ENCODE peak calls at places on chromosomes 4 and X, in four cellular contexts. D is cardiac fibroblast, X is fibroblast of lung, W is choroid plexus epithelial cell. I is an unnamed sample.

GRCh38 chr4:81905966-81906365 is 434.3 kb upstream of the RASGEF1B start:
- DNase-seq in D (no peak), X (no peak), W (no peak), I (no peak)

GRCh38 chr4:173735055-173735454 is 205.0 kb upstream of the HAND2 start:
- DNase-seq in D (peak), X (peak), W (no peak), I (no peak)

GRCh38 chr4:117637347-117637746 is 396.9 kb upstream of the NDST3 start:
- DNase-seq in D (no peak), X (no peak), W (no peak), I (no peak)

GRCh38 chr4:56106180-56106579 is 157.4 kb downstream of the CEP135 start:
- DNase-seq in D (no peak), X (no peak), W (peak), I (no peak)

GRCh38 chr4:77473509-77473908 is 132.1 kb upstream of the CXCL13 start:
- DNase-seq in D (peak), X (peak), W (peak), I (no peak)

GRCh38 chrX:71367396-71367795 is 1.2 kb downstream of the TAF1 start:
- DNase-seq in D (peak), X (no peak), W (peak), I (no peak)

GRCh38 chrX:115547448-115547847 is 13.5 kb upstream of the PLS3 start:
- DNase-seq in D (no peak), X (no peak), W (no peak), I (no peak)

GRCh38 chrX:50747471-50747900 is 66.5 kb downstream of the SHROOM4 start:
- DNase-seq in D (peak), X (peak), W (peak), I (no peak)

GRCh38 chr4:157363366-157363765 is 142.8 kb downstream of the GRIA2 start:
- DNase-seq in D (no peak), X (no peak), W (no peak), I (no peak)

GRCh38 chrX:31421441-31421840 is 349.6 kb upstream of the FTHL17 start:
- DNase-seq in D (no peak), X (no peak), W (no peak), I (no peak)

GRCh38 chrX:16547644-16548043 is 102.3 kb upstream of the S100G start:
- DNase-seq in D (no peak), X (no peak), W (no peak), I (no peak)

GRCh38 chrX:102808336-102808735 is 87.8 kb downstream of the GPRASP3 start:
- DNase-seq in D (peak), X (no peak), W (peak), I (no peak)

GRCh38 chr4:30386266-30386895 is 333.8 kb upstream of the PCDH7 start:
- DNase-seq in D (peak), X (peak), W (peak), I (no peak)

GRCh38 chr4:73759357-73759756 is 19.0 kb downstream of the CXCL8 start:
- DNase-seq in D (peak), X (no peak), W (no peak), I (no peak)

GRCh38 chr4:30600246-30600645 is 119.9 kb upstream of the PCDH7 start:
- DNase-seq in D (peak), X (peak), W (peak), I (no peak)

GRCh38 chrX:73850124-73851013 is 287.4 kb downstream of the CHIC1 start:
- DNase-seq in D (peak), X (peak), W (peak), I (no peak)

GRCh38 chr4:164313899-164314298 is 440.0 kb upstream of the SMIM31 start:
- DNase-seq in D (no peak), X (no peak), W (no peak), I (no peak)

GRCh38 chr4:110071466-110071865 is 126.9 kb downstream of the ELOVL6 start:
- DNase-seq in D (no peak), X (no peak), W (no peak), I (no peak)

GRCh38 chr4:146243141-146243882 is 29.0 kb downstream of the REELD1 start:
- DNase-seq in D (peak), X (no peak), W (no peak), I (no peak)

GRCh38 chr4:35818520-35818919 is 425.8 kb downstream of the ARAP2 start:
- DNase-seq in D (no peak), X (no peak), W (no peak), I (no peak)

GRCh38 chrX:37291924-37292323 is 57.2 kb upstream of the PRRG1 start:
- DNase-seq in D (no peak), X (no peak), W (no peak), I (no peak)

GRCh38 chr4:172826866-172827265 is 341.7 kb upstream of the GALNT7 start:
- DNase-seq in D (no peak), X (no peak), W (peak), I (no peak)

GRCh38 chrX:139077303-139078131 is 366.0 kb upstream of the FGF13 start:
- DNase-seq in D (peak), X (peak), W (no peak), I (no peak)

GRCh38 chr4:25100710-25101109 is 59.5 kb downstream of the SEPSECS start:
- DNase-seq in D (no peak), X (no peak), W (no peak), I (no peak)

GRCh38 chr4:75848891-75849290 is 53.4 kb downstream of the PPEF2 start:
- DNase-seq in D (peak), X (no peak), W (peak), I (no peak)

GRCh38 chr4:128384091-128384520 is 96.5 kb upstream of the PGRMC2 start:
- DNase-seq in D (peak), X (peak), W (peak), I (no peak)

DNA sequence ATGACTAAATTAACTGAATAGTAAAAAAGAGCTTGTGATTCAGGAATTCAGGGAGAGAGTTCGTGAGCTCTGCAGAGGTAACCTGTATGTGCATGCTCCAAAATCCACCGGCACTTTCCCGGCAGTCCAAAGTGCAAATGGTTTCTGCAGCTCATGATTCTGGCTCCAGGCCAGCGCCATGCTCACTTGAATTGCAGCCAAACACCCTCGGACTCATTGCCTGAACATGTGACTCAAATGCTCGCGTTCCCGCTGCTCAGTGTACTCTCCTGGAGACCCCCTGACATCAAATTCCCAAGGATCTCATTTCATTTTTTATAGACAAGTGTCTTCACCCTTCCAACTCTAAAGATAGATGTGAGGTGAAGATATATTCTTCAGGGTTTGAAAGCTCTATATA is 44.1 kb upstream of the SH3RF1 start:
- DNase-seq in D (peak), X (peak), W (peak), I (peak)
- H3K4me3 ChIP-seq in D (no peak), X (no peak), W (peak), I (no peak)

GRCh38 chrX:7334253-7334935 is 186.4 kb upstream of the PUDP start:
- DNase-seq in D (peak), X (peak), W (peak), I (peak)
- TF ChIP-seq CTCF in D (no peak), X (no peak), W (no peak), I (no peak)

GRCh38 chr4:152015597-152016324 is 255.0 kb upstream of the GATB start:
- DNase-seq in D (no peak), X (no peak), W (no peak), I (no peak)

GRCh38 chr4:152011469-152011868 is 250.7 kb upstream of the GATB start:
- DNase-seq in D (no peak), X (no peak), W (no peak), I (no peak)

GRCh38 chr4:152010680-152011079 is 249.9 kb upstream of the GATB start:
- DNase-seq in D (no peak), X (no peak), W (no peak), I (no peak)

GRCh38 chr4:152016325-152016665 is 255.5 kb upstream of the GATB start:
- DNase-seq in D (no peak), X (no peak), W (no peak), I (no peak)

GRCh38 chr4:152014280-152014679 is 253.5 kb upstream of the GATB start:
- DNase-seq in D (no peak), X (no peak), W (no peak), I (no peak)
- H3K4me3 ChIP-seq in D (no peak), X (no peak), W (no peak), I (no peak)

GRCh38 chr4:153987291-153987690 is 198.4 kb upstream of the SFRP2 start:
- DNase-seq in D (peak), X (peak), W (peak), I (no peak)
- TF ChIP-seq CTCF in D (no peak), X (no peak), W (no peak), I (no peak)

GRCh38 chrX:153968754-153969124 is 2.9 kb downstream of the HCFC1 start:
- DNase-seq in D (no peak), X (no peak), W (no peak), I (no peak)
- H3K4me3 ChIP-seq in D (peak), X (peak), W (peak), I (peak)

DNA sequence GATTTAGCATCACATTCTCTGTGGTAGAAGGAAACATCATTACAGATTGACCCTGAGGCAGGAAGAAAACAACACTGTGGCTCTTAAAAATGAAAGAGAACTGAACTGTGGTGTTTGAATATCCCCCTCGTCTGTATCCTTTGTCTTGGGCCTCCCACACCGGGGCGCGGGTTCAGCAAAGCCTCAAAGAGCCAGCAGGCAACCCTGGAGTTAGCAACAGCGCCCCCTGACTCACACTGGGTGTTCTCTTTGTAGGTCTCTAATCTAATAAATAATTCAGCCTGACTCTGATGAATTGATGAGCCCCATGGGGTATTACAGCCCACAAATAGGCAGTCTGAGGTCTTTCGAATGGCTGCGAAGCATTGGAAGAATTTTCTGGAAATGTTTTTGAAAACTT is 46.1 kb upstream of the CTSO start:
- DNase-seq in D (peak), X (peak), W (peak), I (no peak)
- TF ChIP-seq CTCF in D (peak), X (peak), W (peak), I (no peak)

GRCh38 chrX:154018518-154019060 is 1.1 kb downstream of the IRAK1 start:
- DNase-seq in D (no peak), X (no peak), W (no peak), I (no peak)
- H3K4me3 ChIP-seq in D (peak), X (peak), W (peak), I (peak)

DNA sequence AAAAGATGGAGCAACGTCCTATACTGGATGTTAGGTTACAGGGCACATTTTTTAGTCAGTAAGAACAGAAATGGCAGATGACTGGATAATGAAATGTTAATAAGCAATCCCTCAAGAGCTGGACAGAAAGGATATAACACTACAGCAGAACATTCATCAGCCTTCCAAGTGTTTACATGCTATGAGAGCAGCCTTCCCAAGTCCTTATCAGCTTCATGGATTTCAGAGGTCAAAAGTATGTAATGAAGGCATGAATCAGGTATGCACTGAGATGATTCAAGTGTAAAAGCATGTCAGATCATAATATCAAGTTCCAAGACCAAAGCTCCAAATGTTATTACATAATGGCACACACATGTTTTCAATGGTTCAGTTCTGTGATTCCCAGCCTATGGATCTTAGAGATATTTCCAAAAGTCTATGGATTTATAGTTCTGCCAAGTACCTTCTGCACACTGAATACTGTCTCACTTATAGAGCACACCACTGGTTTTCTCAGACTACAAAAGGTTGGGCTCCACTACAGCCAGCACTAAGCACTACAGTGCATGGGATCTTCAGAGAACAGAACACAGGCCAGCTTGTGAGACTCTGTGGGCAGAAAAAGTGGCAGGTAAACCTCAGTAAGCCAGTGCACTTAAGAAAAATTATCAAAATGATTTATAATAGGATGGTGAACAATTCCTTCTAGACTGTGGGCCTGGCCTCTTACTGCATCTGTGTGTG is 49.2 kb downstream of the GPC4 start:
- DNase-seq in D (no peak), X (no peak), W (peak), I (no peak)
- TF ChIP-seq CTCF in D (no peak), X (no peak), W (no peak), I (no peak)

GRCh38 chr4:155377281-155377680 is 516 bp upstream of the MAP9 start:
- DNase-seq in D (peak), X (peak), W (peak), I (no peak)
- H3K4me3 ChIP-seq in D (peak), X (no peak), W (no peak), I (peak)

DNA sequence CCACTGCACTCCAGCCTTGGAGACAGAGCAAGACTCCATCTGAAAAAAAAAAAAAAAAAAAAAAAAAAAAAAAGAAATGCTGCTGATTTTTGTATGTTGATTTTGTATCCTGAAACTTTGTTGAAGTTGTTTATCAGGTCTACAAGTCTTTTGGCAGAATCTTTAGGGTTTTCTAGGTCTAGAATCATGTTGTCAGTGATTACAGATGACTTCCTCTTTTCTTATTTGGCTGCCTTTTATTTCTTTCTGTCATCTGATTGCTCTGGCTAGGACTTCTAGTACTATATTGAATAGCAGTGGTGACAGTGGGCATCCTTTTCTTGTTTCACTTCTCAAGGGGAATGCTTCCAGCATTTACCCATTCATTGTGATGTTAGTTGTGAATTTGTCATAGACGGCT is 334.4 kb downstream of the SPRY1 start:
- DNase-seq in D (no peak), X (no peak), W (no peak), I (no peak)
- TF ChIP-seq CTCF in D (no peak), X (no peak), W (no peak), I (no peak)